ENCODE peak calls at places on chromosomes 5 and 9, in four cellular contexts. T, O, K and V are unnamed samples.

GRCh38 chr5:6545770-6546690 is 86.8 kb downstream of the NSUN2 start:
- DNase-seq in O (no peak), K (no peak), T (no peak), V (no peak)

GRCh38 chr5:31867219-31867618 is 228.3 kb downstream of the PDZD2 start:
- DNase-seq in O (no peak), T (no peak), K (no peak), V (no peak)

GRCh38 chr5:106875591-106876297 is 795.0 kb downstream of the EFNA5 start:
- DNase-seq in T (peak; percentile 11), O (no peak), K (no peak), V (peak; percentile 34)

GRCh38 chr5:97547999-97548797 is 365.2 kb upstream of the RIOK2 start:
- DNase-seq in O (peak; percentile 42), T (no peak), K (no peak), V (no peak)

GRCh38 chr5:128949847-128950546 is 15.3 kb upstream of the SLC27A6 start:
- DNase-seq in O (no peak), K (no peak), T (no peak), V (no peak)

GRCh38 chr9:91930475-91930874 is 19.6 kb downstream of the ROR2 start:
- DNase-seq in O (no peak), K (no peak), T (no peak), V (no peak)

GRCh38 chr5:135312255-135312935 is 86.6 kb downstream of the MACROH2A1 start:
- DNase-seq in K (no peak), T (no peak), O (no peak), V (no peak)

GRCh38 chr9:88680505-88681160 is 145.7 kb downstream of the NXNL2 start:
- DNase-seq in O (no peak), K (no peak), T (no peak), V (no peak)

GRCh38 chr9:137574192-137574591 is 4.5 kb downstream of the DPH7 start:
- DNase-seq in T (no peak), K (no peak), O (no peak), V (no peak)

DNA sequence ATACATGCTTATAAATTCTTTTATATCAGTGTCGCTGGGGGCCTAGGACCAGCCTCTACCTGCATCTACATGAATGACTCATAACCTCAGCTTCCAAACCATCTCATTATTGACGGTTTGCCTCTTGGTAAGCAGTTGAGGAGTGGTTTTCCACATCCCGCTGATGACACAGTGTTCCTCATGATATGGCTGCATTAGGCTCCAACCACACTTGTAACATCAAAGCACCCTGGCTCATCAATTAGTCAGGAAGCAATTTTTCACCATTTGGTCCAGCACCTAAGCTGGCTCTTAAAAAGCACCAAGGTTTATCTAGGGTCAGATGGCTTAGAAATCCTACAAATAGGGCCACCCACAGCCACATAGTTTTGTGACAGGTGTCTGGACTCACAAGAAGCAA is 402.4 kb downstream of the ARHGEF28 start:
- DNase-seq in O (no peak), K (no peak), T (no peak), V (no peak)
- TF ChIP-seq SPI1 in O (no peak), K (no peak), T (no peak), V (no peak)

GRCh38 chr5:28779161-28779754 is 1740.9 kb upstream of the CDH9 start:
- DNase-seq in T (no peak), O (no peak), K (no peak), V (no peak)
- TF ChIP-seq SPI1 in T (no peak), O (no peak), K (no peak), V (no peak)

GRCh38 chr9:120538339-120538738 is 41.6 kb downstream of the CDK5RAP2 start:
- DNase-seq in K (no peak), O (no peak), T (no peak), V (no peak)
- TF ChIP-seq SPI1 in K (no peak), O (no peak), T (no peak), V (no peak)

GRCh38 chr9:29044959-29045358 is 1471.7 kb upstream of the C9orf72 start:
- DNase-seq in O (no peak), K (no peak), T (no peak), V (no peak)
- TF ChIP-seq SPI1 in O (no peak), K (no peak), T (no peak), V (no peak)

GRCh38 chr9:126861707-126862460 is 1.4 kb downstream of the ZBTB34 start:
- DNase-seq in O (no peak), T (peak; percentile 25), K (no peak), V (peak; percentile 75)
- TF ChIP-seq SPI1 in O (peak; percentile 3), T (peak; percentile 52), K (peak; percentile 21), V (peak; percentile 48)